ENCODE peak calls at places on chromosome 11, in seven cellular contexts. W, R, B, F, E, X and P are unnamed samples.

GRCh38 chr11:103798029-103798428 is 238.4 kb upstream of the DDI1 start:
- DNase-seq in W (no peak), R (peak), B (peak), F (no peak), E (no peak), X (no peak), P (peak)

GRCh38 chr11:95699631-95700470 is 89.7 kb downstream of the FAM76B start:
- DNase-seq in W (no peak), R (no peak), B (peak), F (no peak), E (no peak), X (no peak), P (no peak)

GRCh38 chr11:83456075-83456474 is 169.9 kb upstream of the CCDC90B start:
- DNase-seq in W (no peak), R (no peak), B (no peak), F (no peak), E (no peak), X (no peak), P (peak)

GRCh38 chr11:68038226-68038717 is 553 bp upstream of the TCIRG1 start:
- DNase-seq in W (no peak), R (peak), B (no peak), F (no peak), E (no peak), X (peak), P (peak)

GRCh38 chr11:46235777-46236688 is 41.4 kb upstream of the CREB3L1 start:
- DNase-seq in W (no peak), R (no peak), B (no peak), F (no peak), E (no peak), X (no peak), P (no peak)

GRCh38 chr11:69446108-69446507 is 35.4 kb upstream of the LINC01488 start:
- DNase-seq in W (no peak), R (no peak), B (no peak), F (no peak), E (no peak), X (no peak), P (no peak)

GRCh38 chr11:134038897-134039470 is 29.9 kb upstream of the JAM3 start:
- DNase-seq in W (no peak), R (no peak), B (no peak), F (no peak), E (peak), X (no peak), P (no peak)

GRCh38 chr11:3043315-3043871 is 13.8 kb downstream of the CARS1 start:
- DNase-seq in W (peak), R (no peak), B (peak), F (no peak), E (peak), X (no peak), P (peak)

GRCh38 chr11:134384406-134384805 is 27.6 kb downstream of the B3GAT1 start:
- DNase-seq in W (no peak), R (no peak), B (no peak), F (no peak), E (no peak), X (no peak), P (no peak)

GRCh38 chr11:130180491-130180890 is 20.9 kb downstream of the ST14 start:
- DNase-seq in W (no peak), R (peak), B (peak), F (no peak), E (no peak), X (peak), P (peak)

GRCh38 chr11:71200761-71201160 is 51.6 kb downstream of the SHANK2 start:
- DNase-seq in W (no peak), R (no peak), B (no peak), F (no peak), E (no peak), X (peak), P (no peak)

GRCh38 chr11:1876361-1877063 is 15.2 kb downstream of the PRR33 start:
- DNase-seq in W (peak), R (no peak), B (peak), F (peak), E (peak), X (peak), P (peak)

DNA sequence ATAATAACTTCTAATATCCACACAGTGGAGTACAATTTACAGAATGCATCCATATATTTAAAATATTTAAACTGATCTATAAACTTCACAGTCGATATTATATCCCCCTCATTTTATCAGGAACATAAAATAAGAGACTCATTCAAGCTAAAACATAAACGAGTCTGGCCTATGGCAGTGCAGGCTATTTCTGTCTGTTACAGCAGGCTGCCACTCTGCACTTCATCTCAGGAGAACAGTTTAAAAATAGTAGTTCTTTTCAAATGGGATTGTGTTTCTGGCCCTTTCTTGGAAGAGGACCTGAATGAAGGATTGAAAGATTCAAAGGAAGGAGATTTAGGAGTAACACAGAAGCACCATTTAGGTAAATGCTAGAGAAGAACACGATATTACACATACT is 915.7 kb downstream of the NTM start:
- DNase-seq in W (no peak), R (no peak), B (no peak), F (no peak), E (no peak), X (no peak), P (no peak)
- TF ChIP-seq CTCF in W (no peak), R (no peak), B (no peak), F (no peak), E (no peak), X (no peak), P (no peak)

GRCh38 chr11:30017467-30017895 is 651 bp upstream of the KCNA4 start:
- DNase-seq in W (no peak), R (no peak), B (no peak), F (no peak), E (no peak), X (no peak), P (no peak)

GRCh38 chr11:30025396-30026139 is 8.7 kb upstream of the KCNA4 start:
- DNase-seq in W (no peak), R (no peak), B (no peak), F (no peak), E (no peak), X (no peak), P (no peak)

GRCh38 chr11:30019481-30019880 is 2.7 kb upstream of the KCNA4 start:
- DNase-seq in W (no peak), R (no peak), B (no peak), F (no peak), E (no peak), X (no peak), P (no peak)

GRCh38 chr11:30018443-30018842 is 1.6 kb upstream of the KCNA4 start:
- DNase-seq in W (no peak), R (no peak), B (no peak), F (no peak), E (no peak), X (no peak), P (peak)

DNA sequence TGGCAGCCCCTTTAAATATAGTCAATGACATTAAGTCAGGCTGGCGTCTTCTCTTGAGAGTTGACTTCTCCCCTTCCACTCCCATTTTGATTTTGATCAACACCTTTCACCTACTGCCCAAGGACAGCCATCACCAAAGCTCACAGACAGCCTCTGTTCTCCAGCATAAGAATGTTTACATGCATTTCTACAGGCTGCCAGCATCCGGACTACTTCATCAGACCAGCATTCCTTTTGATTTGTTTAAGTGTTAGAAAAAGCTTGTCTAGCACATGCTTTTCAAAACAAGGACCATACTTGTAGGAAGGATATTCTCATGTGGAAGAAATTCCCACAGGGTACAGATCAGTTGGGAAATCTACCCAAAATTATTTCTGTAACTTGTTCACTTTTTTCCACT is 6.2 kb upstream of the KCNA4 start:
- DNase-seq in W (no peak), R (no peak), B (no peak), F (no peak), E (no peak), X (no peak), P (no peak)
- H3K4me3 ChIP-seq in W (no peak), R (no peak), B (no peak), F (no peak), E (no peak), X (no peak), P (no peak)

DNA sequence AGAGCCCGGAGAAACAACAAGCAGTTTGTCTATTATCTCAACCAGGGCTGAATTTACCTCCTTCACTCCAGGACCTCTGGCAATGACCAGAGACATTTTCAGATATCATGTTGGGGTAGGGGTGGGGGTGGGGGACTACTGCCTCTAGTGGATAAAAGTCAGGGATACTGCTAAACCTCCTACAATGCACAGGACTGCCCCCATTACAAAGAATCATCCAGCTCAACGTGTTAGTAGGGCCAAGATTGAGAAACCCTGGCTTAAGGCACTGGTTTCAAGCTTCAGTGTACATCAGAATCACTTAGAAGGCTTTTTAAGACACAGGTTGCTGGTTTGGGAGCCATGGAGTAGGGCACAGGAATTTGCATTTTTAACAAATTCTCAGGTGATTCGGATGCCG is 124.0 kb downstream of the APIP start:
- DNase-seq in W (no peak), R (no peak), B (no peak), F (no peak), E (no peak), X (no peak), P (no peak)
- TF ChIP-seq CTCF in W (no peak), R (peak), B (no peak), F (no peak), E (no peak), X (no peak), P (no peak)

GRCh38 chr11:59283311-59283710 is 70.6 kb upstream of the MPEG1 start:
- DNase-seq in W (no peak), R (no peak), B (no peak), F (no peak), E (no peak), X (no peak), P (no peak)

GRCh38 chr11:59285716-59286260 is 72.9 kb upstream of the OR5AN1 start:
- DNase-seq in W (no peak), R (no peak), B (no peak), F (no peak), E (no peak), X (no peak), P (no peak)

GRCh38 chr11:59281177-59281576 is 68.5 kb upstream of the MPEG1 start:
- DNase-seq in W (no peak), R (no peak), B (no peak), F (no peak), E (no peak), X (no peak), P (no peak)

GRCh38 chr11:59284773-59285129 is 72.0 kb upstream of the MPEG1 start:
- DNase-seq in W (no peak), R (no peak), B (no peak), F (no peak), E (no peak), X (no peak), P (no peak)

GRCh38 chr11:59283825-59284772 is 71.4 kb upstream of the MPEG1 start:
- DNase-seq in W (no peak), R (peak), B (peak), F (no peak), E (no peak), X (no peak), P (peak)
- H3K4me3 ChIP-seq in W (no peak), R (peak), B (no peak), F (no peak), E (no peak), X (no peak), P (no peak)

DNA sequence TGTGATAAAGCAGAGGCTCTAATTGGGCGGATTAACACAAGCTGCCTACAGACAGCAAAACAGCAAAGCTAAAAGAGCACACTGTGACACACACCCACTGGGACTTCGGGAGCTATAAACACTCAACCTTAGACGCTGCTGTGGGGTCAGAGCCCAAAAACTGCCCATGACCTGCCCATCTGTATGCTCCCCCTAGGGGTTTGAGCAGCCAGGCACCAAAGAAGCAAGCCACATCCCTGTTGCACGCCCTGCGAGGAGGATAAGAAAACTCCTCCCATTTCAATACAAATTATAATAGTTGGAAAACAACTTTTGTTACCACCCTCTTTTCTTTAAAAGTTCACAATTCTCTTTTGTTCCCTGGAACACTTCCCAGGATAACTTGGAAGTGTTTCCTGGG is 86.5 kb downstream of the DLG2 start:
- DNase-seq in W (no peak), R (no peak), B (no peak), F (no peak), E (no peak), X (no peak), P (no peak)
- TF ChIP-seq CTCF in W (peak), R (no peak), B (no peak), F (no peak), E (no peak), X (no peak), P (no peak)

GRCh38 chr11:24664399-24664798 is 167.5 kb downstream of the LUZP2 start:
- DNase-seq in W (no peak), R (no peak), B (no peak), F (no peak), E (no peak), X (no peak), P (no peak)
- H3K4me3 ChIP-seq in W (no peak), R (no peak), B (no peak), F (no peak), E (no peak), X (no peak), P (no peak)

GRCh38 chr11:121446752-121447156 is 5.4 kb upstream of the SORL1 start:
- DNase-seq in W (no peak), R (no peak), B (peak), F (no peak), E (no peak), X (no peak), P (no peak)
- TF ChIP-seq CTCF in W (no peak), R (no peak), B (peak), F (no peak), E (no peak), X (no peak), P (no peak)

GRCh38 chr11:58121101-58121500 is 4.2 kb downstream of the OR9I1 start:
- DNase-seq in W (no peak), R (no peak), B (no peak), F (no peak), E (no peak), X (no peak), P (no peak)
- H3K4me3 ChIP-seq in W (no peak), R (no peak), B (no peak), F (no peak), E (no peak), X (no peak), P (no peak)

GRCh38 chr11:35413568-35413967 is 5.8 kb downstream of the SLC1A2 start:
- DNase-seq in W (no peak), R (no peak), B (no peak), F (no peak), E (no peak), X (no peak), P (no peak)

GRCh38 chr11:35415488-35415887 is 3.9 kb downstream of the SLC1A2 start:
- DNase-seq in W (no peak), R (no peak), B (no peak), F (no peak), E (no peak), X (no peak), P (no peak)

GRCh38 chr11:35407041-35407440 is 12.3 kb downstream of the SLC1A2 start:
- DNase-seq in W (no peak), R (no peak), B (no peak), F (no peak), E (no peak), X (no peak), P (no peak)

DNA sequence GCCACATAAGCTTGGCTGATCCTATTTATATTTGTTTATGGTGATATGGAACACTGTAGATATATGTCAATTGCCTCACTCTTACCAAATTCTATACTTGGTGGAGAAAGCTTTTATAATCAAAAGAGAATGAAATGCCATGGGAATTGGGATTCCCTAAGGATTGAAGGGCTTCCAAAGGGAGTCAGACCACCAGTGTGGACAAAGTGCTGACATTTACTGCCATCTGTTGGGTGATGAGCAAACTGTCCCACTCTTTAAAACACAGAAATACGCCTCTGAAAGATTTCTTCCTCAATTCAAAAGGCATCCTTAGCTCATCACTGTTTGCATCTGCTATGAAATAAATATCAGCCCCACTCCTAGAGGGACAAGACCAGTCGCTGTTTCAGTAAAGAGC is 7.1 kb downstream of the SLC1A2 start:
- DNase-seq in W (no peak), R (no peak), B (no peak), F (no peak), E (no peak), X (no peak), P (no peak)
- TF ChIP-seq CTCF in W (peak), R (peak), B (peak), F (peak), E (no peak), X (peak), P (peak)

DNA sequence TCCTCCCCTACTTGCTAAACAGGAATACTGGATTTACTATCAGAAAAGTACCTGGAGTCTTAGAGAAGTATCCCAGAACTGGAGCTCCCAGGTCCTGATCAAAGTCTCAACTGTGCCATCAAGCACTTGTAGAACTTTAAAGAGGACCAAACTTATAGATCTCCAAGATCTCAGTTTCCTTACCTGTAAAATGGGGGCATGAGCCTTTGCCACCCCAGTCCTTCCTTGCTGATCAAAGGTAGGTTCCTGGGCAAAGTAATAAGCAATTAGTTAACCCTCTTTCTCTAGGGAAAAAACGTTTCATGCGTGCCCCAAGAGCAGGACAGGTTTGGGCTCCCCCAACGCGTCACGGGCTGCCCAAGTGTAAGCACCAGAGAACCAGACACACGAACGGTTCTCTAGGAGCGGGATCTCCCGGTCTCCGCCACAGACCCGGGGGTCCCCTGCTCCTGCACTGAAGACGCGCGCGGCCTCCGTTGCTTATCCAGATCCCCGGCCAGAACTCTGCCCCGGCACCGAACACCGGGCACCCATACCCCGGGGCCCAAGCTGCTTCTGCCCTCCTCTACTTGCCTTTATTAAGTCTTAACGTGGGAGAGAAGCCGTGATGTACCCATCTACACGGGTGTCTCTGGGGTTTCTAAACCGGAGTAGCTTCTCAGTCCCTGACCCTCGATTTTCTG is 505 bp downstream of the ZNF214 start:
- DNase-seq in W (peak), R (no peak), B (peak), F (no peak), E (peak), X (peak), P (peak)
- H3K4me3 ChIP-seq in W (peak), R (peak), B (peak), F (peak), E (peak), X (peak), P (peak)